ENCODE peak calls at places on chromosomes 13 and 19, in eight cellular contexts. Y is esophagus squamous epithelium, R is GM23338, G is spleen, H is pancreas, V is thoracic aorta, D is adrenal gland, A is colonic mucosa. C is an unnamed sample.

GRCh38 chr19:50909240-50910070 is 1.7 kb downstream of the KLK4 start:
- DNase-seq in Y (no peak), R (peak; percentile 99), G (no peak), H (peak; percentile 21), V (no peak), D (peak; percentile 60), A (peak; percentile 90), C (no peak)

GRCh38 chr19:40604647-40605200 is 3.6 kb downstream of the LTBP4 start:
- DNase-seq in Y (no peak), R (no peak), G (no peak), H (no peak), V (no peak), D (no peak), A (peak; percentile 75), C (no peak)

GRCh38 chr13:51614350-51614786 is 30.1 kb downstream of the WDFY2 start:
- DNase-seq in Y (no peak), R (no peak), G (peak; percentile 79), H (peak; percentile 33), V (no peak), D (peak; percentile 62), A (no peak), C (no peak)

GRCh38 chr13:97855570-97855970 is 97.9 kb upstream of the IPO5 start:
- DNase-seq in Y (no peak), R (peak; percentile 92), G (no peak), H (peak; percentile 16), V (no peak), D (peak; percentile 44), A (peak; percentile 37), C (no peak)

GRCh38 chr13:77980592-77980991 is 62.0 kb upstream of the EDNRB start:
- DNase-seq in Y (no peak), R (no peak), G (no peak), H (no peak), V (no peak), D (no peak), A (no peak), C (no peak)

GRCh38 chr19:2230807-2231533 is 5.2 kb downstream of the PLEKHJ1 start:
- DNase-seq in Y (no peak), R (no peak), G (no peak), H (no peak), V (no peak), D (no peak), A (no peak), C (no peak)

GRCh38 chr13:20995245-20995829 is 66.0 kb downstream of the LATS2 start:
- DNase-seq in Y (no peak), R (no peak), G (no peak), H (no peak), V (no peak), D (no peak), A (no peak), C (no peak)

GRCh38 chr19:14073925-14074838 is 1.6 kb downstream of the MISP3 start:
- DNase-seq in Y (no peak), R (no peak), G (peak; percentile 84), H (peak; percentile 49), V (no peak), D (no peak), A (peak; percentile 80), C (no peak)

GRCh38 chr13:73411067-73411809 is 352.4 kb downstream of the KLF5 start:
- DNase-seq in Y (no peak), R (no peak), G (no peak), H (no peak), V (no peak), D (no peak), A (no peak), C (no peak)

GRCh38 chr13:110334841-110335490 is 27.9 kb downstream of the COL4A2 start:
- DNase-seq in Y (no peak), R (no peak), G (no peak), H (no peak), V (no peak), D (no peak), A (no peak), C (no peak)

DNA sequence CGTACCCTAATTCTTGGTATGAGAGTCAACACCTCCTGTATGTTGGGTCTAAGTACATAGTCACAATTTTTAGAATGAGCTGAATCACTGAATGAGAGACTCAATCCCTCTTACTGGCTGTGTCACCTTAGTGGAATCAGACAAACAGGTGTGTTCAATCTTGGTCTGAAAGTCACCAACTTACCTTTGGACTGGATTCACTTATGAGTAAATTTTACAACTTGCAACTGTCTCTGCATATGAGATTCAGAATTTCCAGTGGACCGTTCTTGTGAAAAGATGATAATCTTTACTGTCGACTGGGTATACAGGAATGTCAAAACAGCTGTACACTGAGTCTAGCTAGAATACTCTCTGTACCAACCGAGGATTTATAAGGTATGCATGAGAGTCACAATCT is 5.8 kb upstream of the ZNF91 start:
- DNase-seq in Y (no peak), R (no peak), G (no peak), H (no peak), V (no peak), D (no peak), A (no peak), C (no peak)
- H3K4me1 ChIP-seq in Y (no peaks in the 10 kb centered on the region), R (no peaks in the 10 kb centered on the region), G (peaks cover under 1% of the 10 kb centered on the region), H (no peaks in the 10 kb centered on the region), V (no peaks in the 10 kb centered on the region), D (no peaks in the 10 kb centered on the region), A (peaks cover 10% of the 10 kb centered on the region), C (no peaks in the 10 kb centered on the region)

GRCh38 chr19:19635313-19635702 is 7.3 kb upstream of the LPAR2 start:
- DNase-seq in Y (no peak), R (no peak), G (no peak), H (no peak), V (no peak), D (no peak), A (no peak), C (no peak)
- H3K36me3 ChIP-seq in Y (peaks cover 6% of the 10 kb centered on the region), R (no peaks in the 10 kb centered on the region), G (peaks cover 79% of the 10 kb centered on the region), H (no peaks in the 10 kb centered on the region), V (peaks cover 21% of the 10 kb centered on the region), D (no peaks in the 10 kb centered on the region), A (no peaks in the 10 kb centered on the region), C (no peaks in the 10 kb centered on the region)

GRCh38 chr19:29670255-29670654 is 5.0 kb downstream of the PLEKHF1 start:
- DNase-seq in Y (no peak), R (no peak), G (no peak), H (no peak), V (no peak), D (no peak), A (no peak), C (no peak)

GRCh38 chr19:29667390-29667783 is 2.1 kb downstream of the PLEKHF1 start:
- DNase-seq in Y (no peak), R (no peak), G (peak; percentile 79), H (no peak), V (no peak), D (no peak), A (no peak), C (no peak)

GRCh38 chr19:29667941-29668340 is 2.7 kb downstream of the PLEKHF1 start:
- DNase-seq in Y (no peak), R (no peak), G (peak; percentile 89), H (no peak), V (no peak), D (no peak), A (no peak), C (no peak)

GRCh38 chr19:29666634-29667389 is 1.6 kb downstream of the PLEKHF1 start:
- DNase-seq in Y (no peak), R (peak; percentile 71), G (peak; percentile 85), H (no peak), V (no peak), D (peak; percentile 82), A (peak; percentile 58), C (peak; percentile 62)

DNA sequence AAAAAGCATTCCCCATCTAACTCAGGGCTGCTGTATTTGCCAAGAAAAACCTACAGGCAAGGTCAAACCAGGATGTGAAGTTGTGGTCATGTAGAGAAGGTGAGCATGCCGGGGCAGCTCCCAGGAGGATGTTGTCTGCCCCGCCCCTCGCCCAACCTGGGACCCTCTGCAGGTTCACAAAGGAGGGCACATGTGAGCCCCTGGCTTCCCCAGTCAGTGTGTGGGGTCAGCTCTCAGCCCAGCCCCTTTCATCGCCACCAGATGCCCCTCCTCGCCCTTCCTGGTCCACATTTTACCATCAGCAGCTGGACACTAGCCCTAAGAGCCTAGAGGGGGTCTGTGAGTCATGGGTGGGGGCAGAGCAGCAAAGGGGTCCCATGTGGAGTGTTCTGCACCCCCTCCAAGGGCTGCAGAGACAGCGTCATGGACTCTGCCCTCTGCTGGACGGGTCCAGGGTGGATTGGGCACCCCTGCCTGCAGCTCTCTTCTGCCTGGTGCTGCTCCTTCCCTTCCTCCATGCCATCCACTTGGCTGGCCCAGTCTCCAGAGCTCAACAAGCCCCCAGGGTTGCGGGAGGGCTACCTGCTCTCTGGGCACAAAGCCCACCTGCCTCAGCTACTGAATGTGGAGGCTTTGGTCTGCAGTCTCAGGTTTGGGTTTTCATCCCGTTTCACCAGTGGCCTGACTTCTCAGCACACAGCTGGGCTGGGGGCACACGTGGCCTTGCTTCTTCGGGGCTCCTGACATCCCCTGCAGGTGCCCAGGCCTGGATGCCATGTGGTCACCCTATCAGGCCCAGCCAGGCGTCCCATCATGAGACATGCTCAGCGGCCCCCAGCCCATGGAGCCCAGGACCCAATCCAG is 3.7 kb downstream of the PLEKHF1 start:
- DNase-seq in Y (no peak), R (no peak), G (peak; percentile 78), H (no peak), V (no peak), D (no peak), A (no peak), C (peak; percentile 40)
- TF ChIP-seq CTCF in Y (no peak), R (peak; percentile 58), G (no peak), H (no peak), V (no peak), D (no peak), A (no peak), C (no peak)

GRCh38 chr19:10191347-10191746 is 3.4 kb downstream of the DNMT1 start:
- DNase-seq in Y (no peak), R (no peak), G (no peak), H (no peak), V (no peak), D (no peak), A (no peak), C (peak; percentile 59)

GRCh38 chr19:10187315-10187714 is 7.4 kb downstream of the DNMT1 start:
- DNase-seq in Y (no peak), R (no peak), G (no peak), H (no peak), V (no peak), D (no peak), A (no peak), C (no peak)

GRCh38 chr19:10192922-10193321 is 1.8 kb downstream of the DNMT1 start:
- DNase-seq in Y (no peak), R (no peak), G (no peak), H (no peak), V (no peak), D (no peak), A (no peak), C (no peak)

GRCh38 chr19:10193666-10194499 is 870 bp downstream of the DNMT1 start:
- DNase-seq in Y (no peak), R (peak; percentile 65), G (peak; percentile 89), H (no peak), V (no peak), D (no peak), A (peak; percentile 22), C (no peak)

DNA sequence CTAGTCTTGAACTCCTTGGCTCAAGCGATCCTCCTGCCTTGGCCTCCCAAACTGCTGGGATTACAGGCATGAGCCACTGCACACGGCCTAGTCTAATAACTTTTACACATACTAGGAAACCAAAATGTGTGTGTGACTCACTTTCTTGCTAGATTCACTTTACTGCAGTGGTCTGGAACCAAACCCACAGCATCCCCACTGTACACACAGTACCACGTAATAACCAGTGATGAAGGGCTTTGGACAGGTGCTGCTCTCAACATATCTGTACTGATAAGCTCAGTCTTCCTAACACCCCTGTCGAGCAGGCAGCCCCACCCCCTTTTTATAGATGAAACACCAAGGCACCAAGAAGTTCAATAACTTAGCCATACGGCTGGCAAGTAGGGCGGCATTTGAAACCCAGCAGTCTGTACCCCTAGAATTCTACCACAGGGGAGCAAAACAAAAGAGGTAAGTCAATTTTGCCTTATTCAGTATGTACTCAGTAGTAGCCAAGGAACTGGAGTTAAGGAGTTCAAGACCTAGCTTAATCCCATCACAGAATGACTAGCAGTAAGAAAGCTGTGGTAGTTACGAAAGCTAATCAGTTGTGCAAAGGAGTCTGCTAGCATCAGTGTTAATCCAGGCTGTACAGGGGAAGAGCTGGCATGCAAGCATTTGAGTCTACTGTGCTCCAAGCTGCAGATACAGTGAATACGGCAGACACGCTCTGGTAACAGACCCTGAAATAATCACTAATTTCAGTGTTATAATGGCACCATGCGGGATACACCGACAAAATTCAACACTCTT is 4.9 kb downstream of the DNMT1 start:
- DNase-seq in Y (no peak), R (no peak), G (no peak), H (no peak), V (no peak), D (no peak), A (no peak), C (no peak)
- H3K4me1 ChIP-seq in Y (peaks cover 13% of the 10 kb centered on the region), R (peaks cover 6% of the 10 kb centered on the region), G (peaks cover 46% of the 10 kb centered on the region), H (peaks cover 4% of the 10 kb centered on the region), V (peaks cover 3% of the 10 kb centered on the region), D (no peaks in the 10 kb centered on the region), A (peaks cover 9% of the 10 kb centered on the region), C (no peaks in the 10 kb centered on the region)